ENCODE peak calls at places on chromosomes 3 and 15, in ten cellular contexts. T is naive B cell, H is occipital lobe, C is COR-L47, S is small intestine, W is astrocyte of the cerebellum, O is tibial artery, X is GM23248, K is endodermal cell, M is HL-60. I is an unnamed sample.

GRCh38 chr3:48863122-48863521 is 15.4 kb upstream of the PRKAR2A start:
- DNase-seq in T (no peak), H (no peak), C (no peak), S (no peak), W (no peak), O (no peak), X (peak; percentile 4), K (no peak), M (no peak), I (no peak)

GRCh38 chr3:182308328-182308727 is 485.0 kb upstream of the ATP11B start:
- DNase-seq in T (no peak), H (no peak), C (no peak), S (no peak), W (no peak), O (no peak), X (no peak), K (no peak), M (no peak), I (no peak)

GRCh38 chr3:6985848-6986247 is 124.9 kb downstream of the GRM7 start:
- DNase-seq in T (no peak), H (no peak), C (no peak), S (no peak), W (no peak), O (no peak), X (no peak), K (no peak), M (no peak), I (no peak)

GRCh38 chr3:38579146-38579545 is 70.3 kb downstream of the SCN5A start:
- DNase-seq in T (no peak), H (no peak), C (no peak), S (no peak), W (peak; percentile 24), O (peak; percentile 16), X (peak; percentile 31), K (peak; percentile 88), M (no peak), I (no peak)

GRCh38 chr3:156218353-156218744 is 98.0 kb downstream of the KCNAB1 start:
- DNase-seq in T (no peak), H (no peak), C (no peak), S (no peak), W (no peak), O (no peak), X (no peak), K (no peak), M (no peak), I (no peak)

GRCh38 chr15:81336568-81336967 is 12.6 kb upstream of the STARD5 start:
- DNase-seq in T (peak; percentile 47), H (no peak), C (no peak), S (no peak), W (no peak), O (no peak), X (peak; percentile 42), K (no peak), M (peak; percentile 39), I (no peak)

GRCh38 chr15:99454107-99454809 is 111.5 kb upstream of the MEF2A start:
- DNase-seq in T (no peak), H (no peak), C (no peak), S (no peak), W (no peak), O (no peak), X (no peak), K (no peak), M (no peak), I (peak; percentile 5)

GRCh38 chr3:132539681-132540080 is 57.4 kb upstream of the ACKR4 start:
- DNase-seq in T (no peak), H (no peak), C (no peak), S (no peak), W (no peak), O (no peak), X (no peak), K (no peak), M (no peak), I (no peak)

GRCh38 chr3:157832588-157832987 is 273.6 kb downstream of the SHOX2 start:
- DNase-seq in T (no peak), H (no peak), C (no peak), S (no peak), W (no peak), O (no peak), X (peak; percentile 65), K (no peak), M (no peak), I (no peak)

GRCh38 chr3:105747056-105747455 is 121.8 kb downstream of the CBLB start:
- DNase-seq in T (no peak), H (no peak), C (no peak), S (no peak), W (peak; percentile 49), O (no peak), X (peak; percentile 86), K (no peak), M (no peak), I (no peak)

GRCh38 chr15:44782516-44782915 is 46.2 kb downstream of the TRIM69 start:
- DNase-seq in T (no peak), H (no peak), C (no peak), S (no peak), W (no peak), O (no peak), X (no peak), K (no peak), M (no peak), I (no peak)